ENCODE peak calls at places on chromosomes 7 and 10, in ten cellular contexts. K, J, V, P, X, W, O, S, G and M are unnamed samples.

GRCh38 chr7:12056381-12056780 is 154.7 kb upstream of the TMEM106B start:
- DNase-seq in K (no peak), J (no peak), V (no peak), P (no peak), X (no peak), W (no peak), O (no peak), S (no peak), G (no peak), M (no peak)

GRCh38 chr10:17219024-17219423 is 9.0 kb upstream of the VIM start:
- DNase-seq in K (no peak), J (no peak), V (no peak), P (no peak), X (no peak), W (no peak), O (no peak), S (no peak), G (no peak), M (no peak)

GRCh38 chr7:22980422-22980821 is 33.5 kb downstream of the HYCC1 start:
- DNase-seq in K (no peak), J (no peak), V (no peak), P (no peak), X (no peak), W (no peak), O (no peak), S (no peak), G (no peak), M (no peak)

GRCh38 chr7:36216063-36216684 is 63.1 kb downstream of the EEPD1 start:
- DNase-seq in K (no peak), J (peak), V (no peak), P (no peak), X (no peak), W (no peak), O (no peak), S (no peak), G (no peak), M (no peak)

GRCh38 chr7:79118143-79118542 is 335.3 kb downstream of the MAGI2 start:
- DNase-seq in K (no peak), J (no peak), V (no peak), P (no peak), X (no peak), W (no peak), O (no peak), S (no peak), G (no peak), M (no peak)

GRCh38 chr10:42488416-42488815 is 150.0 kb downstream of the ZNF33B start:
- DNase-seq in K (no peak), J (no peak), V (no peak), P (no peak), X (no peak), W (no peak), O (no peak), S (no peak), G (no peak), M (no peak)

GRCh38 chr7:1231214-1232102 is 1.2 kb upstream of the UNCX start:
- DNase-seq in K (no peak), J (no peak), V (peak), P (peak), X (no peak), W (no peak), O (no peak), S (no peak), G (no peak), M (no peak)

GRCh38 chr7:32616625-32617024 is 121.3 kb downstream of the AVL9 start:
- DNase-seq in K (no peak), J (no peak), V (no peak), P (no peak), X (no peak), W (peak), O (no peak), S (no peak), G (no peak), M (no peak)

GRCh38 chr10:69802424-69803161 is 887 bp downstream of the COL13A1 start:
- DNase-seq in K (peak), J (no peak), V (peak), P (peak), X (peak), W (no peak), O (no peak), S (no peak), G (no peak), M (no peak)

GRCh38 chr7:26704786-26705185 is 159.6 kb downstream of the SKAP2 start:
- DNase-seq in K (no peak), J (no peak), V (no peak), P (no peak), X (no peak), W (no peak), O (no peak), S (no peak), G (no peak), M (no peak)

GRCh38 chr7:92988051-92988450 is 129.7 kb downstream of the SAMD9 start:
- DNase-seq in K (no peak), J (no peak), V (peak), P (no peak), X (no peak), W (peak), O (no peak), S (no peak), G (no peak), M (no peak)

GRCh38 chr7:93843260-93843659 is 47.3 kb downstream of the TFPI2 start:
- DNase-seq in K (no peak), J (no peak), V (no peak), P (no peak), X (no peak), W (no peak), O (no peak), S (no peak), G (no peak), M (no peak)

GRCh38 chr10:3830946-3831345 is 45.9 kb upstream of the KLF6 start:
- DNase-seq in K (no peak), J (no peak), V (no peak), P (no peak), X (no peak), W (no peak), O (no peak), S (no peak), G (no peak), M (no peak)

GRCh38 chr7:18684899-18685298 is 189.3 kb downstream of the HDAC9 start:
- DNase-seq in K (no peak), J (no peak), V (no peak), P (no peak), X (no peak), W (no peak), O (no peak), S (no peak), G (no peak), M (no peak)

GRCh38 chr7:70380315-70381027 is 751.5 kb upstream of the GALNT17 start:
- DNase-seq in K (no peak), J (no peak), V (no peak), P (no peak), X (no peak), W (no peak), O (no peak), S (no peak), G (no peak), M (no peak)
- TF ChIP-seq POLR2AphosphoS5 in K (no peak), J (no peak), V (no peak), P (no peak), X (no peak), W (no peak), O (no peak), S (no peak), G (no peak), M (no peak)

DNA sequence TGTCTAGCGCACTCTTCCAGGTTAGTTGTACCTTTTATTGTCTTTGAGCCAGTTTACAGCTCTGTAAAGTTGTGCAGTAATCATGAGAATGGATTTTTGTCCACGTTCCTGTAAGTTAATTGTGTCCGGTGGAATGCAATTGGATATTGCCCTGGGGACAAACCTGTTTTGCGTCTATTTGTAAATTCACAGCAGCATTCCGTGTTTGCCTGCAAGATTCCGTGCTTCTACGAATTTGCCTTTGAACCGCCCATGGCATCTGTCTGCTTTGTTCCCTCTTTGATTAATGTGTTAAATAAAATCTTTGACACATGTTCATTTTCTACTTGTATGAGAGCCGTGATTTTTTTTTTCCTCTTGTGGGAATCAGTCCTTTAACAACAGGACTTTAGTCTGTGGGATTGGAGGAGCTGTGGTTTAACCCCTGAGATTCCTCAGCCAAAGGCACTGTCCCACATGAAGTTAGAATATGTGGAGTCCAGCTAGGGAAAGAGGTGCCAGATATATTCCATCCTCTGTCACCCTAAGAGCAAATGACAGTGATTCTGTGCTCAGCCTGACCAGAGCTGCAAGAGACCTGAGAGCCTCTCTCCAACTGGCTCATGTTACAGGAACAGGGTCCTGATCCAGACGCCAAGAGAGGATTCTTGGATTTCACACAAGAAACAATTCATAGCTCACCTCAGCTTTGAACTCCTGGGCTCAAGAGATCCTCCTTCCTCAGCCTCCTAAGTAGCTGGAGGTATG is 126.3 kb downstream of the COL26A1 start:
- DNase-seq in K (no peak), J (peak), V (no peak), P (no peak), X (no peak), W (no peak), O (no peak), S (no peak), G (no peak), M (no peak)
- TF ChIP-seq POLR2AphosphoS5 in K (no peak), J (no peak), V (no peak), P (no peak), X (no peak), W (no peak), O (no peak), S (no peak), G (no peak), M (no peak)

GRCh38 chr10:29811751-29812427 is 177.1 kb upstream of the SVIL start:
- DNase-seq in K (no peak), J (peak), V (no peak), P (no peak), X (no peak), W (no peak), O (peak), S (no peak), G (no peak), M (no peak)
- TF ChIP-seq POLR2AphosphoS5 in K (no peak), J (peak), V (no peak), P (no peak), X (no peak), W (no peak), O (no peak), S (no peak), G (peak), M (no peak)

DNA sequence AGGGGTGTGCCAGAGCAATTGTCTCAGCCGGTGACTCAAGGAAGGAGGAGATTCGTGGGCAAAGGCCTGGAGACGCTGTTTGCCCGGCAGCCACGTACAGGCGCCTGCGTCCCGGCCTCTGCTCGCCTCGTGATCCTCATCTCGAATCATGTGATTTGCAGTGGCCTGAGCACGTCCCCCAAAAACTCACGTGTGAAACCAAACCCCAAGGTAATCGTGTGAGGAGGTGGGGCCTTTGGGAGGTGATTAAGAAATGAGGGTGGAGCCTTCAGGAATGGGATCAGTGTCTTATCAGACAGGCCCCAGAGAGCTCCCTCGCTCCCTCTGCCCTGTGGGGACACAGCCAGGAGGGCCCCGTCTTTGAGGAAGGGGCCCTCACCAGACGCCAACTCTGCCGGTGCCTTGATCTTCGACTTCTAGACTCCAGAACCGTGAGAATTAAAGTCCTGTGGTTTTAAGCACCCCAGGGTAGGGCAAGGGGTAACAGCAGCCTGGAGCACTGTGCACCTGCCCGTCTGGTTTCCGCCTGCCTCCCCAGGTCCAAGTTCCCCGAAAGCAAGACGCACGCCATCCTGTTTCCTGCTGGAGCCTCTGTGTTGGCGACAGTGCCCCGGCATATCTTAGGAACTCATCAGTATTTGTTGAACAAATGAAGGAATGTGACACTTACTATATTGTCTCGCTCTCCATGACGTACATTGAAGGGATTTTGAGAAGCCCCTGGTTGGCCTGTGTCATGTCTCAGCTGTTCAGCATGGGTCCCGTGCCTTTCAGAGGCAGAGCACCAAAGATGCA is 226.5 kb downstream of the TCERG1L start:
- DNase-seq in K (peak), J (no peak), V (no peak), P (no peak), X (no peak), W (no peak), O (no peak), S (no peak), G (no peak), M (no peak)
- TF ChIP-seq POLR2AphosphoS5 in K (no peak), J (no peak), V (no peak), P (no peak), X (no peak), W (no peak), O (no peak), S (no peak), G (no peak), M (no peak)

GRCh38 chr7:155338632-155339320 is 41.1 kb downstream of the INSIG1 start:
- DNase-seq in K (no peak), J (no peak), V (no peak), P (no peak), X (peak), W (no peak), O (no peak), S (no peak), G (no peak), M (no peak)

GRCh38 chr7:155339474-155339873 is 41.8 kb downstream of the INSIG1 start:
- DNase-seq in K (no peak), J (no peak), V (no peak), P (peak), X (no peak), W (no peak), O (no peak), S (no peak), G (no peak), M (no peak)

GRCh38 chr7:155341463-155341983 is 43.8 kb downstream of the INSIG1 start:
- DNase-seq in K (no peak), J (no peak), V (no peak), P (no peak), X (no peak), W (no peak), O (no peak), S (no peak), G (no peak), M (no peak)

GRCh38 chr7:155340721-155341120 is 43.0 kb downstream of the INSIG1 start:
- DNase-seq in K (no peak), J (no peak), V (no peak), P (no peak), X (no peak), W (no peak), O (no peak), S (no peak), G (no peak), M (no peak)

GRCh38 chr7:155340071-155340531 is 42.4 kb downstream of the INSIG1 start:
- DNase-seq in K (no peak), J (no peak), V (no peak), P (peak), X (peak), W (no peak), O (no peak), S (no peak), G (no peak), M (no peak)
- TF ChIP-seq POLR2AphosphoS5 in K (no peak), J (no peak), V (no peak), P (no peak), X (no peak), W (no peak), O (no peak), S (no peak), G (no peak), M (no peak)

DNA sequence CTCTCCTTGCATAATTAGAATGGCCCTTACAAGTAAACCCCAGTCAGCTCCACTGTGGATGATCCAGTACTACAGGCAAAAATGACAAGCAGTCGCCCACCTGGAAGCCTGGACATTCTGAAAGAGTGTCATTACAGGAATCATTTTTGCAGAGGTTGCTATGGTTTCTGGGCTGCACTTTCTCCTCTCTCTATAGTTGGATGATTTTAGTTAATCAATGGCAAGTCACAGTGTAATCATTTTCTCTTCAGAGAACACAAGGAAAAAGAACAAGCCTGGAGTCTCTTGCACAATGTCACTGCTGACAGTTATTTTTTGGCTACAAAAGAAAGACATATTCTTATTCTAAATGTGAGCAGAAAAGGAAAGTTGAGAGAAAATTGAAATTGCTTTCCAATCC is 102.9 kb upstream of the MYO3A start:
- DNase-seq in K (no peak), J (no peak), V (no peak), P (no peak), X (no peak), W (no peak), O (no peak), S (no peak), G (no peak), M (no peak)
- TF ChIP-seq POLR2AphosphoS5 in K (no peak), J (no peak), V (no peak), P (no peak), X (no peak), W (no peak), O (no peak), S (no peak), G (no peak), M (no peak)

DNA sequence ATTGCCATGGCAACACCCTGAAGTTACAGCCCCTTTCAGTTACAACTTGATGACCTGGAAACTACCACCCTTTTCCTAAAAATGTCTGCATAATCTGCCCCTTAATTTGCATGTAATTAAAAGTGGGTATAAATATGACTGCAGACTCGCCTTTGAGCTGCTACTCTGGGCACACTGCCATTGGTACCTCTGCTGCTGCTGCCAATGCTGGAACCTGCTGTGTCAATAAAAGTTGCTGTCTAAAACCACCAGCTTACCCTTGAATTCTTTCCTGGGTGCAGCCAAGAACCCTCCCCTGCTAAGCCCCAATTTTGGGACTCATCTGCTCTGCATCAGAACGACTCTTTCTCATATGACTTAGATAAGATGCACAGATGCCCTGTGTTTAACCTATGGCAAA is 10.2 kb upstream of the FRA10AC1 start:
- DNase-seq in K (no peak), J (no peak), V (no peak), P (no peak), X (no peak), W (no peak), O (no peak), S (no peak), G (no peak), M (no peak)
- TF ChIP-seq POLR2AphosphoS5 in K (no peak), J (no peak), V (no peak), P (no peak), X (no peak), W (no peak), O (no peak), S (no peak), G (no peak), M (no peak)

DNA sequence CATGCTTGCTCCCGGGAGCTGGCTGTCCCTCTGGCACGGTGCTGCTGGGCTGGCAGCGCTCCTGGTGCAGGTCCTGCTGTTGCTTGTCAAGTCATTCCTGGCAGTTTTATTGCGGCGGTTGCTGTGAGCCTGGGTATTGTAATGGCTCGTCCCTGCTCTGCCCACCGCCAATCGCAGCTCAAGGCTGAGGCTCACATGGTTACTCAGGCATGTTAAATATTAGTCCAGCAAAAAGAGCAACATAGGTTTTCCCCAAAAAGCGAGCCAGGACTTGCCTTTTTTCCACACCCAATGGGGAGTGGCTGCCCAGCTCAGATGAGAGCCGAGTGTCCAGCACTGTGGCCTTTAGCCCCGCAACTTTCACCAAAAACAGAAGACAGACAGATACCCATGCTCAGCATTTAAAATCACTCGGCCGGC is 492.9 kb upstream of the FOXK1 start:
- DNase-seq in K (peak), J (peak), V (no peak), P (no peak), X (no peak), W (no peak), O (peak), S (no peak), G (no peak), M (no peak)
- TF ChIP-seq POLR2AphosphoS5 in K (no peak), J (peak), V (no peak), P (no peak), X (no peak), W (no peak), O (peak), S (no peak), G (peak), M (no peak)

DNA sequence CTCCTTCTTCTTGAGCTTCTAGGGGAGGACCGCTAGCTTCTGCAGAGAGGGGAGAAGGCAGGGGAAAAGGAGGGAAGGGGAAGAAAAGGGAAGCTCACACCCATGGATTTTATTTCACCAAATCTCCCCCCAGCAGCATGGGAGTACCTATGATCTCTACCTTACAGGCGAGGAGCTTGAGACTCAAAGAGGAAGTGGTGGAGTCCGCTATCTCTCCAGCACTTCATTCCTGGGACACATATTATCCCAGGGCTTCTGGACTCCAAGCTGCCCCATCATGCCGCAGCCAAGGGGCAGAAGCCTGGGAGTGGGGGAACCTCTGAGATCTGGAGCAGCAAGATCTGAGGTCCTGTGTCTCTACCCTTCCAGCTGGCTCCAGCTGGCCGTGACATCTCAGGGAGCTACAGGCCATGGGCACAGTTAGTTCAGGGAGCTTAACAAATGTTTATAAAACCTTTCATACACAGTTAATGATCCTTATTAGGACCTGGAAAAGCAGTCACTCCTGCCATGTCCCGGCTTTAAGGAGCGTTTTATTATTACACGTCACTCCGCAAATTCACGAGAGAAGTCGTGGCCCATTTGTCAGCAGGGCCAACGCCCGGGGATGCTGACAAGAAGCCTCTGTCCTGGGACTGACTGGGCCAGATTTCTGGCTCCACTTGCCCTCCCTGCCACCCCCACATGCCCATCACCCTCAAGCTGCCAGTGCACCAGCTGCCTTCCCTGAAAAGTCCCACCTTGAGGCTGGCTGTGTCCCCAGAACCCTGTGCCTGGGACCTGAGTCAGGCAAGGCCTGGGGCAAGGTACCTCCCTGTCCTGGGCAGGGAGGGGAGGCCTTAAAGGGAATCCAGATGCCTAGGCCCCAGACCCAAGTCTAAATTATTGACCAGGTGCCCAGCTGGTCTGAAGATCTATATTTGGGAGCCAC is 132.1 kb upstream of the ZMIZ1 start:
- DNase-seq in K (no peak), J (no peak), V (no peak), P (peak), X (no peak), W (no peak), O (no peak), S (no peak), G (no peak), M (no peak)
- TF ChIP-seq POLR2AphosphoS5 in K (peak), J (peak), V (no peak), P (no peak), X (no peak), W (no peak), O (no peak), S (no peak), G (no peak), M (no peak)